ENCODE peak calls at places on chromosome 21, in five cellular contexts. C is stimulated activated CD4-positive, alpha-beta T cell treated with anti-CD3 and anti-CD28 coated beads, TNF-alpha, amount 100 ng/mL, for 24 hours; R is central memory CD4-positive, alpha-beta T cell; H is stimulated activated CD8-positive, alpha-beta memory T cell treated with anti-CD3 and anti-CD28 coated beads, Interleukin-7, amount 100 ng/mL, for 24 hours; M is uterus. I is an unnamed sample.

GRCh38 chr21:46206163-46207005 is 22.1 kb upstream of the SPATC1L start:
- DNase-seq in M (no peak), C (no peak), H (no peak), R (no peak), I (no peak)

GRCh38 chr21:34181418-34181817 is 108.0 kb downstream of the MRPS6 start:
- DNase-seq in C (no peak), M (no peak), H (no peak), R (no peak), I (no peak)

GRCh38 chr21:33028759-33029511 is 3.2 kb downstream of the OLIG2 start:
- DNase-seq in C (no peak), R (no peak), H (no peak), M (no peak), I (no peak)

GRCh38 chr21:28636988-28637691 is 355.5 kb downstream of the LTN1 start:
- DNase-seq in M (no peak), R (no peak), C (no peak), H (no peak), I (peak)

GRCh38 chr21:46368533-46369285 is 44.8 kb downstream of the PCNT start:
- DNase-seq in M (no peak), C (peak), R (peak), H (peak), I (no peak)

GRCh38 chr21:41685511-41686149 is 81.2 kb downstream of the RIPK4 start:
- DNase-seq in H (no peak), R (no peak), M (no peak), C (no peak), I (no peak)

GRCh38 chr21:44051462-44051941 is 39.4 kb downstream of the TRAPPC10 start:
- DNase-seq in R (no peak), C (no peak), H (no peak), M (peak), I (no peak)

GRCh38 chr21:23281917-23282316 is 2283.7 kb downstream of the NCAM2 start:
- DNase-seq in H (no peak), M (no peak), R (no peak), C (no peak), I (no peak)

GRCh38 chr21:41589620-41590175 is 81.7 kb upstream of the TMPRSS2 start:
- DNase-seq in R (no peak), H (no peak), M (no peak), C (no peak), I (no peak)

GRCh38 chr21:34185051-34185750 is 111.8 kb downstream of the MRPS6 start:
- DNase-seq in R (no peak), H (no peak), M (no peak), C (no peak), I (no peak)

GRCh38 chr21:28445081-28445830 is 547.4 kb downstream of the LTN1 start:
- DNase-seq in C (no peak), H (no peak), R (no peak), M (no peak), I (no peak)

GRCh38 chr21:25911730-25912401 is 177.1 kb downstream of the GABPA start:
- DNase-seq in R (no peak), H (no peak), C (no peak), M (no peak), I (no peak)

GRCh38 chr21:14956826-14957225 is 108.0 kb downstream of the NRIP1 start:
- DNase-seq in M (no peak), H (no peak), C (no peak), R (no peak), I (no peak)

GRCh38 chr21:38766987-38767722 is 38.6 kb upstream of the ETS2 start:
- DNase-seq in C (peak), M (no peak), H (peak), R (peak), I (no peak)

GRCh38 chr21:35045539-35046222 is 3.4 kb downstream of the RUNX1 start:
- DNase-seq in M (no peak), C (no peak), R (peak), H (no peak), I (no peak)

GRCh38 chr21:41888749-41889376 is 9.7 kb upstream of the PRDM15 start:
- DNase-seq in H (no peak), C (no peak), M (no peak), R (no peak), I (no peak)

GRCh38 chr21:33259428-33259827 is 6.7 kb upstream of the IL10RB start:
- DNase-seq in C (no peak), H (no peak), M (no peak), R (no peak), I (no peak)

GRCh38 chr21:15992171-15992570 is 262.4 kb downstream of the USP25 start:
- DNase-seq in M (no peak), R (no peak), H (no peak), C (no peak), I (no peak)

GRCh38 chr21:28776251-28776650 is 216.4 kb downstream of the LTN1 start:
- DNase-seq in H (no peak), R (no peak), M (no peak), C (peak), I (no peak)

GRCh38 chr21:46024983-46025860 is 43.7 kb downstream of the COL6A1 start:
- DNase-seq in H (no peak), M (no peak), C (no peak), R (no peak), I (no peak)

GRCh38 chr21:32653326-32653901 is 41.2 kb upstream of the CFAP298 start:
- DNase-seq in C (no peak), R (peak), H (no peak), M (no peak), I (peak)

GRCh38 chr21:46078322-46078981 is 19.5 kb upstream of the COL6A2 start:
- DNase-seq in C (no peak), M (peak), R (no peak), H (no peak), I (no peak)

GRCh38 chr21:43916691-43917514 is 51.9 kb downstream of the AGPAT3 start:
- DNase-seq in M (no peak), R (peak), C (no peak), H (peak), I (no peak)

GRCh38 chr21:28944296-28944695 is 48.4 kb downstream of the LTN1 start:
- DNase-seq in C (no peak), H (no peak), M (no peak), R (no peak), I (no peak)

GRCh38 chr21:29342394-29342957 is 43.8 kb downstream of the BACH1 start:
- DNase-seq in C (peak), M (peak), H (peak), R (no peak), I (no peak)

GRCh38 chr21:35565204-35565611 is 495.1 kb downstream of the SETD4 start:
- DNase-seq in H (no peak), C (no peak), R (no peak), M (no peak), I (no peak)

GRCh38 chr21:34648739-34649297 is 20.0 kb upstream of the CLIC6 start:
- DNase-seq in H (no peak), M (no peak), R (no peak), C (no peak), I (no peak)